ENCODE peak calls at places on chromosomes 1 and 21, in six cellular contexts. G is GM10248, H is hepatic stellate cell, I is GM18507, E is foreskin fibroblast, Y is mammary epithelial cell. N is an unnamed sample.

GRCh38 chr1:153127296-153127695 is 14.0 kb upstream of the SPRR2F start:
- DNase-seq in E (no peak), I (no peak), Y (peak), G (no peak), H (no peak), N (no peak)

GRCh38 chr1:89288051-89288340 is 15.3 kb upstream of the GBP5 start:
- DNase-seq in E (no peak), H (no peak), Y (no peak), G (no peak), I (no peak), N (no peak)

GRCh38 chr1:83931658-83932253 is 67.2 kb downstream of the TTLL7 start:
- DNase-seq in G (peak), E (peak), Y (peak), H (peak), I (peak), N (peak)

GRCh38 chr1:231800071-231800470 is 173.5 kb downstream of the DISC1 start:
- DNase-seq in H (no peak), E (peak), I (no peak), Y (peak), G (no peak), N (no peak)

GRCh38 chr1:1067284-1068076 is 6.6 kb downstream of the RNF223 start:
- DNase-seq in Y (no peak), G (no peak), I (no peak), E (no peak), H (no peak), N (no peak)

GRCh38 chr1:204169871-204170270 is 3.7 kb upstream of the REN start:
- DNase-seq in G (no peak), E (no peak), H (no peak), Y (no peak), I (no peak), N (peak)

GRCh38 chr21:33207471-33208149 is 22.1 kb upstream of the IFNAR2 start:
- DNase-seq in G (no peak), H (no peak), I (no peak), E (no peak), Y (no peak), N (no peak)

GRCh38 chr1:227947678-227948492 is at the start of gene WNT9A:
- DNase-seq in Y (peak), H (peak), I (no peak), G (peak), E (peak), N (peak)

GRCh38 chr1:29361686-29362085 is 125.4 kb downstream of the PTPRU start:
- DNase-seq in I (no peak), G (no peak), Y (peak), E (no peak), H (no peak), N (no peak)

GRCh38 chr1:236016083-236016482 is 48.8 kb downstream of the NID1 start:
- DNase-seq in H (no peak), Y (no peak), E (peak), G (no peak), I (no peak), N (no peak)